ENCODE peak calls at places on chromosomes 16 and 17, in seven cellular contexts. P is erythroblast, Q is A549, J is ovary, K is body of pancreas, R is esophagus squamous epithelium, G is stomach. D is an unnamed sample.

GRCh38 chr17:31015639-31016038 is 44.8 kb downstream of the RNF135 start:
- DNase-seq in P (no peak), Q (no peak), J (no peak), K (no peak), R (no peak), G (no peak), D (no peak)

GRCh38 chr17:6654816-6655731 is 3.5 kb downstream of the C17orf100 start:
- DNase-seq in P (no peak), Q (no peak), J (no peak), K (peak), R (no peak), G (peak), D (no peak)

GRCh38 chr16:86800914-86801313 is 222.6 kb downstream of the FOXL1 start:
- DNase-seq in P (no peak), Q (no peak), J (no peak), K (no peak), R (no peak), G (no peak), D (no peak)

GRCh38 chr16:49158029-49158642 is 123.5 kb downstream of the CBLN1 start:
- DNase-seq in P (peak), Q (peak), J (no peak), K (peak), R (no peak), G (no peak), D (peak)

GRCh38 chr17:45319239-45319703 is 2.5 kb upstream of the MAP3K14 start:
- DNase-seq in P (no peak), Q (peak), J (no peak), K (no peak), R (no peak), G (no peak), D (no peak)

GRCh38 chr17:37490638-37491614 is 1.2 kb downstream of the DUSP14 start:
- DNase-seq in P (peak), Q (peak), J (peak), K (no peak), R (no peak), G (no peak), D (peak)

GRCh38 chr17:3827124-3827773 is 18.8 kb downstream of the NCBP3 start:
- DNase-seq in P (peak), Q (peak), J (peak), K (peak), R (no peak), G (peak), D (peak)

GRCh38 chr17:78526231-78527025 is 50.8 kb downstream of the DNAH17 start:
- DNase-seq in P (no peak), Q (no peak), J (no peak), K (no peak), R (no peak), G (peak), D (no peak)

GRCh38 chr16:48978501-48978900 is 303.1 kb downstream of the CBLN1 start:
- DNase-seq in P (no peak), Q (no peak), J (no peak), K (no peak), R (no peak), G (no peak), D (no peak)

GRCh38 chr17:3647769-3648540 is 11.4 kb downstream of the CTNS start:
- DNase-seq in P (peak), Q (peak), J (no peak), K (peak), R (no peak), G (peak), D (peak)

GRCh38 chr16:48481772-48482171 is 96.6 kb upstream of the SIAH1 start:
- DNase-seq in P (no peak), Q (no peak), J (no peak), K (no peak), R (no peak), G (no peak), D (no peak)

GRCh38 chr17:42922335-42922734 is 21.7 kb downstream of the G6PC1 start:
- DNase-seq in P (no peak), Q (no peak), J (no peak), K (no peak), R (no peak), G (no peak), D (no peak)

GRCh38 chr16:2971134-2971984 is 2.2 kb downstream of the PAQR4 start:
- DNase-seq in P (no peak), Q (no peak), J (no peak), K (no peak), R (no peak), G (no peak), D (no peak)

GRCh38 chr16:85569615-85570212 is 43.4 kb upstream of the GSE1 start:
- DNase-seq in P (peak), Q (no peak), J (no peak), K (peak), R (no peak), G (peak), D (peak)

GRCh38 chr17:78787444-78787843 is 5.4 kb upstream of the CYTH1 start:
- DNase-seq in P (no peak), Q (peak), J (peak), K (no peak), R (no peak), G (no peak), D (no peak)

GRCh38 chr17:79304907-79305306 is 230.3 kb downstream of the ENGASE start:
- DNase-seq in P (no peak), Q (no peak), J (no peak), K (no peak), R (no peak), G (no peak), D (no peak)

GRCh38 chr17:50107790-50108414 is 12.8 kb downstream of the PDK2 start:
- DNase-seq in P (no peak), Q (no peak), J (no peak), K (no peak), R (no peak), G (no peak), D (no peak)

GRCh38 chr17:71975331-71975801 is 145.5 kb upstream of the SOX9 start:
- DNase-seq in P (no peak), Q (no peak), J (no peak), K (peak), R (no peak), G (no peak), D (peak)

GRCh38 chr17:6495450-6496115 is 51.3 kb downstream of the PIMREG start:
- DNase-seq in P (no peak), Q (no peak), J (no peak), K (no peak), R (no peak), G (no peak), D (no peak)

GRCh38 chr16:67161595-67162058 is 1.9 kb downstream of the FBXL8 start:
- DNase-seq in P (no peak), Q (no peak), J (no peak), K (no peak), R (no peak), G (no peak), D (no peak)

GRCh38 chr17:81609541-81610353 is 27.2 kb downstream of the NPLOC4 start:
- DNase-seq in P (no peak), Q (no peak), J (no peak), K (no peak), R (no peak), G (no peak), D (no peak)

GRCh38 chr16:19657831-19658230 is 60.2 kb downstream of the KNOP1 start:
- DNase-seq in P (no peak), Q (no peak), J (no peak), K (no peak), R (no peak), G (no peak), D (no peak)

GRCh38 chr16:23134274-23134673 is 15.0 kb downstream of the USP31 start:
- DNase-seq in P (peak), Q (no peak), J (peak), K (peak), R (no peak), G (no peak), D (peak)

DNA sequence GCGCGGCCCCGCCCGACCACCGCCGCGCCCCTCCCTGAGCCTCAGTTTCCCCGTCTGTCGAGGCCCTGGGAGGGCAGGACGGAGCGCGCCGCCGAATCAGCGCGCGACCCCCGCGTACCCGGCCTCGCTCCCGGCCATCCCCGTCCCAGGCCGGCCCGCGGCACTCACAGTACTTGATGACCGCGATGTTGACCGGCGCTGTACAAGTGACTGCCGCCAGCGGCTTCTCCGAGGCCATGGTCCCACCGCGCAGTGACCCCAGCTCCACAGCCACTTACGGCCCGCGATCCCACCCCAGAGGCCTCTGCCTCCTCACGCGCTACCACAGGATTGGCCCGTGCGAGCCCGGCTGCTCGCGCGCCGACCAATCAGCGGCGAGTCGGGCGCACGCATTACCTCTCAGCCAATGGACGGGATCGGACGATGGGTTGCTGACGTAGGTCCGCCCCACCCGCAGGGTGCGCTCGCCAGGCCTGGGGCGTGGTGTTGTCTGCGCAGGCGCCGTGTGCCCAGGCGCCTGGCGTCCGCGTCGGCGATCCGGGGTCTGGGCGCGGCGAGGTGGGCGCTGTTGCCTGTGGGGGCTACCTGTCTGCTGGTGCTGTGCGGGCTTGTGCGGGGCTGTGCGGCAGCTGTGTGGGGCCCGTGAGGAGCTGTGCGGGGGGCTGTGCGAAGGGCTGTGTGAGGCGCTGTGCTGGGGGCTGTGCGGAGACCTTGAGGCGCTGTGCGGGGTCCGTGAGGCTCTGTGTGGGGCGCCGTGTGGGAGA is at the start of gene MVD:
- DNase-seq in P (peak), Q (peak), J (peak), K (peak), R (peak), G (peak), D (peak)
- TF ChIP-seq POLR2A in P (peak), Q (peak), J (peak), K (peak), R (peak), G (peak), D (peak)

GRCh38 chr17:68248886-68249872 is 1.3 kb downstream of the AMZ2 start:
- DNase-seq in P (peak), Q (no peak), J (no peak), K (no peak), R (no peak), G (no peak), D (no peak)

GRCh38 chr17:68248199-68248825 is 469 bp downstream of the AMZ2 start:
- DNase-seq in P (no peak), Q (no peak), J (peak), K (peak), R (no peak), G (peak), D (peak)

GRCh38 chr17:68246271-68247028 is 1.4 kb upstream of the AMZ2 start:
- DNase-seq in P (no peak), Q (peak), J (peak), K (no peak), R (no peak), G (no peak), D (no peak)

DNA sequence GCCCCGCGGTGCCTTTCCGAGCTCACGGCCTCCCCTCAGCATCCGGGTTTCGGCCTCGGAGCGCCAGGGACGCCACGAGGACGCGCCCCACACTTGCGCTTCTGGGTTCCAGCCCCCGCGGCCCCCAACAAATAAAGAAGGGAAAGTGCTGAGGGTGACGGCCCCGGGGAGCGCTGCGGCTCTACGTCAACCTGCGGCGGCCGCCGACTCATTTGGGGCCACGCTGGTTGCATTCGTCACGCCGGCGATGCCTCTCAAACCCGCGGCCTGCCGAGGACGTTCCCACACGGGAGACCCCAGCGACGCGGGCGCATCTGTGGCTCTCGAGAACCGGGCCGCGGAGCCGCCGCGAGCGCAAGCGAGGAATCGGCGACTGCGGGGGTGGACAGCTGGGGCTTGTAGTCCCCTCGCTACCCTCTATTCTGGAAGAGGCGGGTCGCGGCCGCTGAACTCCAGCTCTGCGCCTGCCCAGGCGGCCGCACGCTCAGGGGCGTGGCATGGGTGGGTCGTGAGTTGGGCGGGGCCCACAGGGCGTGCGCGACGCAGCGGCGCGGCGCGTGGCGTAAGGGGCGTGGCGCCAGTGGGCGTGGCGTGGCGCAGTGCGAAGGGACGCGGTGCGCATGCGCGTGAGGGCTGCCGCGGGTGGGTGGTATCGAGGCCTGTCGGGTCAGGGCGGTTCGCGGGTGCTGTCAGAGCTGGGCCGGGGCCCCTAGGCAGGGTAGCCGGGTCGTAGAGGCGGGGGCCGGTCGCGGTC is at the start of gene AMZ2:
- DNase-seq in P (peak), Q (peak), J (peak), K (peak), R (peak), G (peak), D (peak)
- TF ChIP-seq POLR2A in P (peak), Q (peak), J (peak), K (peak), R (peak), G (peak), D (peak)

GRCh38 chr17:27805520-27806146 is 5.3 kb upstream of the NOS2 start:
- DNase-seq in P (peak), Q (peak), J (peak), K (peak), R (peak), G (peak), D (peak)
- TF ChIP-seq POLR2A in P (no peak), Q (no peak), J (no peak), K (no peak), R (no peak), G (no peak), D (no peak)

DNA sequence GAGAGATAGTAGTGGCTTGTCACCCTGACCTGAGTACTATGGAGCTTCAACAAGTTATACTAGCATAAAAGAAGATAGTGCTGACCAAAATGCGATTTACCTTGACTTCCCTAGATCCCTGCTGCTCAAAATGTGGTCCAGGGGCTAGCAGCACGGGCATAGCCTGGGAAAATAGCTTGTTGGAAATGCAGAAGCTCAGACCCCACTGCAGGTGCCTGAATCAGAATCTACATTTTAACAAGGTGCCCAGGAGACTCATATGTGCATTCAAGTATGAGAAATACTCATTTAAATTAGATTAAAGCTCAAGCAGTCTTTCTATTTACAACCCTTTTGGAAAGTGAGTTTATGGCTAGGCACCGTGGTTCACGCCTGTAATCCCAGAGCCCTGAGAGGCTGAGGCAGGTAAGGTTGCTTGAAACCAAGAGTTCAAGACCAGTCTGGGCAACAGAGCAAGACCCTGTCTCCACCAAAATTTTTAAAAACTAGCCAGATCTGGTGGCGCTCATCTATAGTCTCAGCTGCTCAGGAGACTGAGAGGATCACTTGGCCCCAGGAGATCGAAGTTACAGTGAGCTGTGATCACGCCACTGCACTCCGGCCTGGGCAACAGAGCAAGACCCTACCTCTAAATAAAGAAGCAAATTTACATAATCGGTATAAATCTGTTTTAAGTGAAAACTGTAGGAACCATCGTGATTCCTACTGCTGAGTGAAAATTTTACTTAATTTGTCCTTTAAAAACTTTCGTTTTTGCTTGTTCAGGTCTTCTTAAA is 7.3 kb downstream of the APOH start:
- DNase-seq in P (no peak), Q (no peak), J (no peak), K (no peak), R (no peak), G (no peak), D (no peak)
- TF ChIP-seq POLR2A in P (no peak), Q (no peak), J (no peak), K (no peak), R (no peak), G (no peak), D (no peak)

GRCh38 chr17:60252459-60252858 is 102.7 kb downstream of the CA4 start:
- DNase-seq in P (no peak), Q (no peak), J (no peak), K (no peak), R (no peak), G (no peak), D (no peak)

GRCh38 chr17:60248618-60249516 is 99.1 kb downstream of the CA4 start:
- DNase-seq in P (no peak), Q (no peak), J (no peak), K (no peak), R (no peak), G (no peak), D (no peak)

GRCh38 chr17:60244656-60245055 is 94.9 kb downstream of the CA4 start:
- DNase-seq in P (no peak), Q (no peak), J (no peak), K (no peak), R (no peak), G (no peak), D (no peak)

GRCh38 chr17:60249517-60249826 is 99.7 kb downstream of the CA4 start:
- DNase-seq in P (no peak), Q (no peak), J (no peak), K (no peak), R (no peak), G (no peak), D (no peak)

GRCh38 chr17:60247836-60248461 is 98.2 kb downstream of the CA4 start:
- DNase-seq in P (no peak), Q (no peak), J (no peak), K (no peak), R (no peak), G (no peak), D (no peak)
- TF ChIP-seq POLR2A in P (no peak), Q (no peak), J (no peak), K (no peak), R (no peak), G (no peak), D (no peak)

D was measured in testis.